ENCODE peak calls at places on chromosomes 3 and 15, in five cellular contexts. E is GM23248, K is MM.1S, D is AG04450, L is OCI-LY7. V is an unnamed sample.

GRCh38 chr15:97944724-97945123 is 15.8 kb upstream of the ARRDC4 start:
- DNase-seq in E (no peak), K (no peak), D (no peak), L (no peak), V (no peak)

GRCh38 chr3:13684854-13685253 is 135.9 kb downstream of the FBLN2 start:
- DNase-seq in E (no peak), K (no peak), D (no peak), L (no peak), V (no peak)

GRCh38 chr3:157087398-157088132 is 72.4 kb downstream of the CCNL1 start:
- DNase-seq in E (peak; percentile 42), K (peak; percentile 70), D (no peak), L (no peak), V (no peak)

GRCh38 chr15:69482686-69483256 is 30.2 kb downstream of the RPLP1 start:
- DNase-seq in E (no peak), K (no peak), D (no peak), L (no peak), V (no peak)

GRCh38 chr3:47612178-47612577 is 33.5 kb upstream of the CSPG5 start:
- DNase-seq in E (peak; percentile 80), K (no peak), D (peak; percentile 15), L (no peak), V (peak; percentile 64)

GRCh38 chr3:195196266-195196665 is 74.7 kb downstream of the XXYLT1 start:
- DNase-seq in E (peak; percentile 82), K (no peak), D (no peak), L (no peak), V (peak; percentile 65)

GRCh38 chr3:134197681-134198261 is 52.9 kb downstream of the RYK start:
- DNase-seq in E (peak; percentile 83), K (peak; percentile 59), D (peak; percentile 44), L (peak; percentile 56), V (peak; percentile 72)

GRCh38 chr3:10944866-10945265 is 47.7 kb upstream of the SLC6A1 start:
- DNase-seq in E (no peak), K (no peak), D (no peak), L (no peak), V (no peak)

GRCh38 chr3:146142757-146143156 is 18.2 kb downstream of the PLOD2 start:
- DNase-seq in E (peak; percentile 60), K (peak; percentile 43), D (no peak), L (no peak), V (peak; percentile 46)

GRCh38 chr3:171129827-171130226 is 103.3 kb upstream of the SLC2A2 start:
- DNase-seq in E (peak; percentile 54), K (no peak), D (no peak), L (no peak), V (no peak)

GRCh38 chr3:186512570-186513302 is 31.4 kb downstream of the CRYGS start:
- DNase-seq in E (no peak), K (no peak), D (no peak), L (no peak), V (no peak)

GRCh38 chr15:56654216-56654615 is 79.1 kb downstream of the ZNF280D start:
- DNase-seq in E (no peak), K (no peak), D (no peak), L (no peak), V (no peak)
- H3K27ac ChIP-seq in E (no peak overlapping the region), K (no peak overlapping the region), D (no peak overlapping the region), L (no peak overlapping the region), V (no peak overlapping the region)

GRCh38 chr15:80587007-80587406 is 108.1 kb upstream of the ABHD17C start:
- DNase-seq in E (no peak), K (no peak), D (no peak), L (no peak), V (no peak)
- H3K27ac ChIP-seq in E (no peak overlapping the region), K (no peak overlapping the region), D (peak overlapping the region; percentile 97), L (no peak overlapping the region), V (no peak overlapping the region)

DNA sequence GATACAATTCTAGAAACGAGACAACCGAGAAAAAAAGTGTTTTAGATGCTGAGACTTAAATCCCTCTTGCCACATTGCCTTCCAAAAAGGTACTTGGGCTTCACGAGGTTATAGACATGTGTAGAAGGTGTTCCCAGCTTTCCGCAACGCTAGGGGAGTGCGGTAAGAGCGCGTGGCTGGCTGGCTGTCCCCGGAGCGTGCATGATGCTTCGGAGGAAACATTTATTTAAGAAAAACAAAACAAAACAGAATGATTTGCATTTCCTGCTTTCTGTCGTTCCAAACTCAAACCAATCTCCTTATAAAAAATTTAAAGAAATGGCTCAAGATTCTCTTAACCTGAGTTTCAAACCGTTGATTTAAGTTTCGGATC is 841 bp downstream of the SLC6A20 start:
- DNase-seq in E (peak; percentile 27), K (no peak), D (no peak), L (no peak), V (peak; percentile 12)
- H3K27ac ChIP-seq in E (no peak overlapping the region), K (no peak overlapping the region), D (no peak overlapping the region), L (no peak overlapping the region), V (no peak overlapping the region)

GRCh38 chr3:124883766-124884473 is 3.2 kb downstream of the ITGB5 start:
- DNase-seq in E (peak; percentile 41), K (no peak), D (no peak), L (no peak), V (no peak)

GRCh38 chr3:124883191-124883747 is 3.9 kb downstream of the ITGB5 start:
- DNase-seq in E (no peak), K (no peak), D (no peak), L (no peak), V (no peak)

GRCh38 chr3:124885466-124886167 is 1.5 kb downstream of the ITGB5 start:
- DNase-seq in E (peak; percentile 87), K (no peak), D (no peak), L (no peak), V (peak; percentile 14)

GRCh38 chr3:124881976-124882697 is 5.0 kb downstream of the ITGB5 start:
- DNase-seq in E (peak; percentile 40), K (no peak), D (no peak), L (no peak), V (no peak)

GRCh38 chr3:124882749-124883148 is 4.4 kb downstream of the ITGB5 start:
- DNase-seq in E (peak; percentile 34), K (no peak), D (no peak), L (no peak), V (no peak)
- H3K27ac ChIP-seq in E (peak overlapping the region; percentile 42), K (no peak overlapping the region), D (no peak overlapping the region), L (no peak overlapping the region), V (no peak overlapping the region)

V was measured in endothelial cell of umbilical vein.